ENCODE peak calls at places on chromosome 19, in nine cellular contexts. M is stimulated activated CD8-positive, alpha-beta memory T cell treated with anti-CD3 and anti-CD28 coated beads, Interleukin-2, amount 100 ng/mL, for 48 hours; D is MV-4-11; Y is AG20443; P is breast epithelium; G is astrocyte of the spinal cord; S is anterior cingulate cortex; Z is DMS 273 treated with DMSO at 0.1 percent for 48 hours; V is NCI-H1436. Q is an unnamed sample.
A peak's percentile ranks its signal among the peaks of the same experiment; 100 is the strongest.

GRCh38 chr19:19750131-19750841 is 17.4 kb upstream of the ZNF14 start:
- DNase-seq in M (no peak), D (no peak), Y (peak; percentile 5), P (peak; percentile 48), G (no peak), S (no peak), Z (no peak), V (no peak), Q (no peak)

GRCh38 chr19:3285647-3286176 is 61.3 kb downstream of the CELF5 start:
- DNase-seq in M (peak; percentile 32), D (no peak), Y (peak; percentile 69), P (no peak), G (no peak), S (no peak), Z (no peak), V (no peak), Q (no peak)

GRCh38 chr19:50495020-50495531 is 15.9 kb downstream of the JOSD2 start:
- DNase-seq in M (no peak), D (no peak), Y (no peak), P (no peak), G (no peak), S (no peak), Z (no peak), V (no peak), Q (no peak)

GRCh38 chr19:44552324-44552723 is 22.8 kb upstream of the CEACAM20 start:
- DNase-seq in M (peak; percentile 27), D (peak; percentile 72), Y (peak; percentile 65), P (no peak), G (no peak), S (no peak), Z (no peak), V (peak; percentile 1), Q (no peak)

GRCh38 chr19:52601025-52601973 is 31.2 kb downstream of the ZNF701 start:
- DNase-seq in M (peak; percentile 85), D (peak; percentile 85), Y (peak; percentile 96), P (peak; percentile 94), G (peak; percentile 90), S (peak; percentile 69), Z (peak; percentile 35), V (peak; percentile 91), Q (peak; percentile 26)

GRCh38 chr19:49196527-49197240 is 39.1 kb downstream of the TRPM4 start:
- DNase-seq in M (no peak), D (no peak), Y (no peak), P (no peak), G (no peak), S (peak; percentile 16), Z (no peak), V (no peak), Q (no peak)

GRCh38 chr19:18506101-18506534 is 15.8 kb downstream of the ELL start:
- DNase-seq in M (no peak), D (no peak), Y (no peak), P (no peak), G (no peak), S (no peak), Z (no peak), V (no peak), Q (no peak)

GRCh38 chr19:13839193-13839937 is 37.6 kb upstream of the NANOS3 start:
- DNase-seq in M (peak; percentile 80), D (peak; percentile 85), Y (peak; percentile 59), P (peak; percentile 89), G (peak; percentile 83), S (peak; percentile 25), Z (no peak), V (no peak), Q (no peak)

GRCh38 chr19:47226426-47227346 is 4.3 kb downstream of the BBC3 start:
- DNase-seq in M (no peak), D (peak; percentile 96), Y (peak; percentile 69), P (peak; percentile 77), G (peak; percentile 49), S (peak; percentile 26), Z (no peak), V (no peak), Q (peak; percentile 53)

GRCh38 chr19:48970923-48971395 is 5.8 kb downstream of the FTL start:
- DNase-seq in M (peak; percentile 79), D (peak; percentile 89), Y (peak; percentile 74), P (no peak), G (peak; percentile 77), S (peak; percentile 51), Z (no peak), V (peak; percentile 82), Q (no peak)

GRCh38 chr19:44600466-44600865 is 12.9 kb upstream of the IGSF23 start:
- DNase-seq in M (no peak), D (no peak), Y (no peak), P (no peak), G (no peak), S (no peak), Z (no peak), V (no peak), Q (no peak)

GRCh38 chr19:572891-573825 is 762 bp downstream of the BSG start:
- DNase-seq in M (no peak), D (peak; percentile 35), Y (peak; percentile 78), P (no peak), G (peak; percentile 60), S (no peak), Z (no peak), V (no peak), Q (no peak)

GRCh38 chr19:20367811-20368294 is 197.7 kb downstream of the ZNF737 start:
- DNase-seq in M (no peak), D (no peak), Y (no peak), P (no peak), G (no peak), S (peak; percentile 3), Z (peak; percentile 54), V (peak; percentile 54), Q (no peak)

GRCh38 chr19:48970139-48970766 is 5.1 kb downstream of the FTL start:
- DNase-seq in M (no peak), D (no peak), Y (no peak), P (no peak), G (no peak), S (no peak), Z (no peak), V (no peak), Q (no peak)

GRCh38 chr19:55418185-55418584 is 10.6 kb upstream of the UBE2S start:
- DNase-seq in M (no peak), D (peak; percentile 72), Y (peak; percentile 88), P (no peak), G (peak; percentile 82), S (peak; percentile 36), Z (peak; percentile 26), V (peak; percentile 71), Q (peak; percentile 61)

GRCh38 chr19:22515435-22515834 is 93.3 kb upstream of the ZNF98 start:
- DNase-seq in M (no peak), D (no peak), Y (no peak), P (no peak), G (no peak), S (no peak), Z (no peak), V (no peak), Q (no peak)

GRCh38 chr19:31337007-31337914 is 12.0 kb downstream of the TSHZ3 start:
- DNase-seq in M (no peak), D (no peak), Y (no peak), P (no peak), G (no peak), S (no peak), Z (no peak), V (no peak), Q (no peak)

GRCh38 chr19:43553656-43554055 is 20.7 kb downstream of the ZNF575 start:
- DNase-seq in M (no peak), D (no peak), Y (no peak), P (no peak), G (no peak), S (no peak), Z (no peak), V (no peak), Q (no peak)

GRCh38 chr19:46299004-46299509 is 2.2 kb downstream of the HIF3A start:
- DNase-seq in M (no peak), D (peak; percentile 19), Y (peak; percentile 87), P (peak; percentile 99), G (peak; percentile 92), S (peak; percentile 74), Z (peak; percentile 71), V (peak; percentile 93), Q (peak; percentile 70)

GRCh38 chr19:13646758-13647157 is 117.6 kb upstream of the MRI1 start:
- DNase-seq in M (no peak), D (no peak), Y (no peak), P (no peak), G (no peak), S (no peak), Z (no peak), V (no peak), Q (no peak)

GRCh38 chr19:32233091-32233490 is 112.3 kb upstream of the ZNF507 start:
- DNase-seq in M (no peak), D (peak; percentile 53), Y (no peak), P (no peak), G (no peak), S (no peak), Z (no peak), V (no peak), Q (no peak)

GRCh38 chr19:10885241-10886169 is 14.2 kb downstream of the CARM1 start:
- DNase-seq in M (no peak), D (no peak), Y (peak; percentile 12), P (no peak), G (no peak), S (no peak), Z (no peak), V (no peak), Q (no peak)

GRCh38 chr19:33040994-33041827 is 23.5 kb downstream of the RHPN2 start:
- DNase-seq in M (no peak), D (no peak), Y (no peak), P (peak; percentile 80), G (peak; percentile 57), S (no peak), Z (no peak), V (no peak), Q (no peak)

GRCh38 chr19:11580665-11581418 is 3.4 kb upstream of the ACP5 start:
- DNase-seq in M (no peak), D (no peak), Y (no peak), P (no peak), G (no peak), S (no peak), Z (no peak), V (no peak), Q (no peak)

GRCh38 chr19:32862741-32863140 is 6.8 kb downstream of the SLC7A9 start:
- DNase-seq in M (no peak), D (no peak), Y (no peak), P (no peak), G (no peak), S (no peak), Z (no peak), V (no peak), Q (no peak)

GRCh38 chr19:38805180-38805579 is 7.6 kb downstream of the LGALS4 start:
- DNase-seq in M (no peak), D (no peak), Y (no peak), P (no peak), G (no peak), S (no peak), Z (no peak), V (no peak), Q (no peak)

GRCh38 chr19:1247747-1248453 is 483 bp upstream of the MIDN start:
- DNase-seq in M (no peak), D (peak; percentile 48), Y (peak; percentile 34), P (no peak), G (peak; percentile 71), S (no peak), Z (no peak), V (no peak), Q (no peak)

GRCh38 chr19:48635263-48635965 is 1.8 kb downstream of the DBP start:
- DNase-seq in M (peak; percentile 71), D (peak; percentile 47), Y (peak; percentile 79), P (peak; percentile 83), G (no peak), S (peak; percentile 33), Z (no peak), V (peak; percentile 84), Q (no peak)

GRCh38 chr19:51589511-51589910 is 18.4 kb downstream of the ZNF175 start:
- DNase-seq in M (no peak), D (no peak), Y (no peak), P (no peak), G (no peak), S (no peak), Z (no peak), V (no peak), Q (no peak)

GRCh38 chr19:17026041-17026658 is 460 bp downstream of the CPAMD8 start:
- DNase-seq in M (no peak), D (peak; percentile 43), Y (no peak), P (no peak), G (no peak), S (no peak), Z (no peak), V (no peak), Q (no peak)

GRCh38 chr19:55670280-55671053 is 4.6 kb upstream of the EPN1 start:
- DNase-seq in M (no peak), D (no peak), Y (no peak), P (no peak), G (no peak), S (no peak), Z (no peak), V (no peak), Q (no peak)